ENCODE peak calls at places on chromosome 10, in seven cellular contexts. W is psoas muscle, S is IMR-90, Y is choroid plexus epithelial cell, D is RWPE2, O is kidney epithelial cell, E is hepatocyte. F is an unnamed sample.

GRCh38 chr10:62589689-62590088 is 214.8 kb upstream of the ADO start:
- DNase-seq in S (peak; percentile 18), E (peak; percentile 32), D (no peak), O (no peak), Y (peak; percentile 19), W (no peak), F (no peak)

GRCh38 chr10:129491123-129491734 is 24.2 kb downstream of the MGMT start:
- DNase-seq in O (no peak), S (peak; percentile 10), W (no peak), Y (peak; percentile 35), D (no peak), E (no peak), F (peak; percentile 14)

GRCh38 chr10:79058899-79059771 is 9.6 kb upstream of the ZMIZ1 start:
- DNase-seq in W (no peak), Y (no peak), O (no peak), S (no peak), D (peak; percentile 12), E (peak; percentile 84), F (no peak)

GRCh38 chr10:62620491-62620890 is 184.0 kb upstream of the ADO start:
- DNase-seq in O (no peak), E (no peak), S (no peak), W (no peak), D (no peak), Y (no peak), F (no peak)

GRCh38 chr10:44756235-44756634 is 154.9 kb upstream of the TMEM72 start:
- DNase-seq in E (no peak), O (peak; percentile 25), D (no peak), W (no peak), S (peak; percentile 82), Y (peak; percentile 39), F (peak; percentile 59)

GRCh38 chr10:6786579-6787031 is 206.5 kb upstream of the PRKCQ start:
- DNase-seq in Y (peak; percentile 44), D (no peak), E (peak; percentile 53), W (no peak), O (no peak), S (peak; percentile 79), F (peak; percentile 69)

GRCh38 chr10:69863580-69863979 is 61.9 kb downstream of the COL13A1 start:
- DNase-seq in S (peak; percentile 77), O (no peak), D (no peak), Y (peak; percentile 47), W (no peak), E (no peak), F (peak; percentile 66)

GRCh38 chr10:15587271-15587670 is 132.5 kb downstream of the ITGA8 start:
- DNase-seq in W (no peak), D (no peak), O (no peak), Y (no peak), S (no peak), E (no peak), F (no peak)

GRCh38 chr10:113585949-113586348 is 33.1 kb downstream of the HABP2 start:
- DNase-seq in W (no peak), Y (no peak), S (no peak), O (no peak), E (no peak), D (no peak), F (no peak)

GRCh38 chr10:111207525-111207924 is 130.7 kb downstream of the ADRA2A start:
- DNase-seq in E (no peak), S (no peak), D (no peak), W (no peak), O (no peak), Y (no peak), F (no peak)

GRCh38 chr10:74917481-74918077 is 91.2 kb downstream of the KAT6B start:
- DNase-seq in S (peak; percentile 83), W (no peak), Y (peak; percentile 66), E (peak; percentile 22), O (peak; percentile 86), D (no peak), F (peak; percentile 63)

GRCh38 chr10:121322046-121322445 is 276.2 kb downstream of the FGFR2 start:
- DNase-seq in S (no peak), E (no peak), O (no peak), W (no peak), D (no peak), Y (no peak), F (no peak)

GRCh38 chr10:116029826-116030225 is 243.2 kb downstream of the GFRA1 start:
- DNase-seq in D (no peak), S (no peak), Y (no peak), E (peak; percentile 18), O (no peak), W (no peak), F (no peak)

GRCh38 chr10:130901311-130902165 is 410.0 kb downstream of the TCERG1L start:
- DNase-seq in S (no peak), D (no peak), E (no peak), O (no peak), Y (no peak), W (no peak), F (no peak)

GRCh38 chr10:15621116-15621515 is 98.6 kb downstream of the ITGA8 start:
- DNase-seq in W (no peak), O (no peak), Y (no peak), S (no peak), D (no peak), E (no peak), F (no peak)

GRCh38 chr10:7340179-7340874 is 70.5 kb downstream of the SFMBT2 start:
- DNase-seq in W (no peak), O (no peak), E (no peak), S (peak; percentile 10), D (no peak), Y (no peak), F (no peak)

GRCh38 chr10:8033812-8034665 is 20.4 kb upstream of the GATA3 start:
- DNase-seq in E (no peak), W (peak; percentile 18), S (no peak), O (no peak), Y (no peak), D (no peak), F (no peak)

GRCh38 chr10:70341016-70341415 is 41.4 kb downstream of the LRRC20 start:
- DNase-seq in E (no peak), O (no peak), W (no peak), S (no peak), Y (no peak), D (no peak), F (no peak)

GRCh38 chr10:132068431-132069121 is 2.8 kb downstream of the JAKMIP3 start:
- DNase-seq in W (no peak), O (no peak), E (no peak), S (no peak), D (no peak), Y (no peak), F (no peak)

GRCh38 chr10:44004913-44005787 is 356.5 kb upstream of the ZNF32 start:
- DNase-seq in S (no peak), W (no peak), Y (no peak), D (no peak), E (no peak), O (no peak), F (no peak)

GRCh38 chr10:121668336-121669009 is 70.2 kb upstream of the FGFR2 start:
- DNase-seq in D (no peak), W (peak; percentile 21), Y (peak; percentile 42), S (no peak), O (no peak), E (peak; percentile 32), F (peak; percentile 64)

GRCh38 chr10:121694966-121695340 is 96.7 kb upstream of the FGFR2 start:
- DNase-seq in D (no peak), E (no peak), W (no peak), Y (no peak), S (no peak), O (no peak), F (no peak)

DNA sequence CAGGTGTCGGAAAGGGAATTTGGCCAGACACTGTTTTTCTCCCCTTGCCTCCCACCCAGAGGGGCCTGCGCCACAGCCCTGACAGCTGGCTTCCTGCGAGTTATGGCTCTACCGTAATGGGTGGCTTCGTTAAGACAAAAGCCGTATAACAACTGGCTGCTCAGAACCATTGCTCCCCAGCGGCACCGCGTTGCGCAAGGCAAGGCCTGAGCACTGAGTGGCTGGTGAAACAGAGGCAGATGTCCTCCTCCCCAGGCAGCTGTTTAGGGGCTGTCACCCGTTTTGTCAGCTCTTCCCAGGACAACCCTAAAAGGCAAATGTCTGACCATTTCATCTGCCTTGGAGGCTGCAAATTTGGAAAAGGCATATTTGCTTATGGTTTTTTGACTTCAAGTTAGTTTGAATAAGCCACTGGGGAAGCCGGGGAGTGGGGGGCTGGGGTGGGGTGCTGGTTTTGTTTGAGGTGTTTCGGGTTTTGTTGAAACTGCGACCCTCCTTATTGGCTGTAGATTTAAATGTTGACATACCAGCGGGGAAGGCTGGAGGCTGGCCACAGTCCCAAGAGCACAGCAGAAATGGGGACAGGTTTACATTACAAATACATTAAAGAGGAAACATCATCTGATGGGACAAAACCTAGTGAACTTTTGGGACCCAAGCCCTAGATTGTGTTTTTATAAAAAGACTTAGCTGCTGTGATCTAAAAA is 681 bp upstream of the SPOCK2 start:
- DNase-seq in D (no peak), O (no peak), E (no peak), S (no peak), W (peak; percentile 61), Y (peak; percentile 41), F (peak; percentile 8)
- H3K4me3 ChIP-seq in D (no peak overlapping the region), O (no peak overlapping the region), E (no peak overlapping the region), S (no peak overlapping the region), W (peak overlapping the region; percentile 60), Y (no peak overlapping the region), F (no peak overlapping the region)

GRCh38 chr10:30022590-30022989 is 36.8 kb downstream of the JCAD start:
- DNase-seq in S (no peak), E (no peak), D (no peak), O (no peak), W (no peak), Y (no peak), F (no peak)
- TF ChIP-seq CTCF in S (no peak), E (no peak), D (no peak), O (no peak), W (peak; percentile 24), Y (no peak), F (no peak)

DNA sequence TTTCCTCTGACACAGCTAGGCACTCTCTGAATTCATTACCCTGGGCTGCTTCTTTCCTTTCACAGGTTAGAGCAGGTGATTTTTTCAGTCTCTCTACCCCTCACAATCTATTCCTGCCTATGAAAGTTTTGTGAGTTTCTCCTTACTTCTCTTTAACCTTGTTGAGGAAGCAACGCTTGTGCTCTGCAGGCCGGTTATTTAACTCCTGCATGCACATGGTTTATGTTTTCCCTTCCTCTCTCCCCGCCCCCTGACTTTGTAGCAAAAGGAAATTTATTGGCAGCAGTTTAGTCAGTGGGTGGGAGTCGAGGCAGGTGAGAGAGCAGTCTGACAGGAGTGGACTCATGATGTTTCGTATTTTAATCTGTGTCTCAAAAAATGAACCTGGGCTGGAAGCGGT is 91.9 kb downstream of the CELF2 start:
- DNase-seq in Y (no peak), D (no peak), S (no peak), O (no peak), E (no peak), W (no peak), F (no peak)
- H3K4me3 ChIP-seq in Y (no peak overlapping the region), D (no peak overlapping the region), S (no peak overlapping the region), O (no peak overlapping the region), E (no peak overlapping the region), W (no peak overlapping the region), F (no peak overlapping the region)

GRCh38 chr10:17229967-17230682 is 2.1 kb downstream of the VIM start:
- DNase-seq in D (peak; percentile 87), O (no peak), S (peak; percentile 55), E (peak; percentile 87), Y (peak; percentile 86), W (peak; percentile 85), F (peak; percentile 77)
- TF ChIP-seq CTCF in D (no peak), O (no peak), S (no peak), E (no peak), Y (no peak), W (no peak), F (no peak)

F was measured in astrocyte of the spinal cord.